ENCODE peak calls at places on chromosomes 6 and 20, in ten cellular contexts. B, I, N, C, V, A, D, Z, W and O are unnamed samples. For H3K9me3 and H3K4me1, the result is how much of the 10 kb centered on the place peaks cover.

GRCh38 chr6:48765352-48765961 is 654.5 kb upstream of the PTCHD4 start:
- DNase-seq in N (peak), B (no peak), W (peak), D (no peak), V (no peak), Z (peak), A (no peak), I (no peak), C (no peak), O (peak)

GRCh38 chr20:33176101-33176500 is 8.1 kb downstream of the BPIFA2 start:
- DNase-seq in D (no peak), W (no peak), N (no peak), B (no peak), A (no peak), V (no peak), C (no peak), I (no peak), Z (no peak), O (no peak)

GRCh38 chr6:80332013-80332412 is 225.5 kb downstream of the BCKDHB start:
- DNase-seq in A (no peak), Z (no peak), B (no peak), V (no peak), C (no peak), W (no peak), D (no peak), N (no peak), I (no peak), O (no peak)

GRCh38 chr20:21235713-21236445 is 67.3 kb upstream of the XRN2 start:
- DNase-seq in V (peak), C (peak), W (peak), N (peak), D (peak), I (peak), Z (peak), B (peak), A (no peak), O (peak)

GRCh38 chr6:37418727-37419126 is 14.3 kb upstream of the CMTR1 start:
- DNase-seq in Z (no peak), V (no peak), A (no peak), W (no peak), C (no peak), I (no peak), N (no peak), B (no peak), D (no peak), O (no peak)

GRCh38 chr20:36360429-36360828 is 54.3 kb downstream of the DLGAP4 start:
- DNase-seq in C (no peak), V (no peak), Z (no peak), A (no peak), I (no peak), D (no peak), N (no peak), B (no peak), W (no peak), O (no peak)

GRCh38 chr6:133764011-133764812 is 124.7 kb upstream of the TCF21 start:
- DNase-seq in D (no peak), V (no peak), N (no peak), C (no peak), A (no peak), W (no peak), I (no peak), B (no peak), Z (peak), O (no peak)

GRCh38 chr20:43715044-43715443 is 11.8 kb downstream of the GTSF1L start:
- DNase-seq in I (no peak), C (no peak), V (no peak), N (no peak), W (no peak), Z (no peak), B (no peak), A (no peak), D (no peak), O (no peak)

GRCh38 chr20:5147193-5147592 is 20.4 kb downstream of the CDS2 start:
- DNase-seq in A (no peak), I (no peak), N (no peak), D (no peak), Z (no peak), V (no peak), W (no peak), C (no peak), B (no peak), O (no peak)

GRCh38 chr20:32018269-32019155 is 8.3 kb downstream of the CCM2L start:
- DNase-seq in W (peak), D (peak), A (no peak), C (peak), B (peak), N (peak), V (peak), Z (peak), I (peak), O (peak)

DNA sequence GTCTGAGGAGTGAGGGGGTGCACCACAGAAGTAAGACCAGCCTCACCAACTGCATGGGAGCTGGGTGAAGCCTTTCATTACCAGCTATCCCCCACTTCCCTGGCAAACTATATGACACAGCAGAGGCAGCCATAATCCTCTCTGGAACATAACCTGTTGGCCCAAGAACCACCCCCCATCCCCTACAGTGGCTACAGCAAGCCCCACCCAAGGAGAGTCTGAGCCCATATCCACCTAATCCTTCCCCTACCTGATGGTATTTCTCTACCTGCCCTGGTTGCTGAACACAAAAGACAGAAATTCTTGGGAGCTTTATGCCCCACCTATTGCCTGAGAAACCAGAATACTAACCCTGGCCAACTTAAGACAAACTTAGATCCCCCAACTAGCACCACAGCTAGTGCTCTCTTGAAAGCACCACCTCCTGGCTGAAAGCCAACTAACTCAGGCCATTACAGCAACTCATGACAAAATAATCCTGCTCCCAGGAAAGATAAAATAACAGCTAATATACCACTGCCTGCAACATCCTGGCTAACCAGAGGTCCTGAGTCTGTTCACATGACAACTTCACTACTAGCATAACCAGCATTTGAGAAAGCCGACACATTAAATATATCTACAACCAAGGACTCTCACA is 11.2 kb downstream of the RNGTT start:
- DNase-seq in V (no peak), D (no peak), N (no peak), C (no peak), B (no peak), A (no peak), Z (no peak), W (no peak), I (no peak), O (no peak)
- H3K9me3 ChIP-seq in V (under half), D (under half), N (under half), C (under half), B (under half), A (under half), Z (under half), W (under half), I (under half), O (under half)

DNA sequence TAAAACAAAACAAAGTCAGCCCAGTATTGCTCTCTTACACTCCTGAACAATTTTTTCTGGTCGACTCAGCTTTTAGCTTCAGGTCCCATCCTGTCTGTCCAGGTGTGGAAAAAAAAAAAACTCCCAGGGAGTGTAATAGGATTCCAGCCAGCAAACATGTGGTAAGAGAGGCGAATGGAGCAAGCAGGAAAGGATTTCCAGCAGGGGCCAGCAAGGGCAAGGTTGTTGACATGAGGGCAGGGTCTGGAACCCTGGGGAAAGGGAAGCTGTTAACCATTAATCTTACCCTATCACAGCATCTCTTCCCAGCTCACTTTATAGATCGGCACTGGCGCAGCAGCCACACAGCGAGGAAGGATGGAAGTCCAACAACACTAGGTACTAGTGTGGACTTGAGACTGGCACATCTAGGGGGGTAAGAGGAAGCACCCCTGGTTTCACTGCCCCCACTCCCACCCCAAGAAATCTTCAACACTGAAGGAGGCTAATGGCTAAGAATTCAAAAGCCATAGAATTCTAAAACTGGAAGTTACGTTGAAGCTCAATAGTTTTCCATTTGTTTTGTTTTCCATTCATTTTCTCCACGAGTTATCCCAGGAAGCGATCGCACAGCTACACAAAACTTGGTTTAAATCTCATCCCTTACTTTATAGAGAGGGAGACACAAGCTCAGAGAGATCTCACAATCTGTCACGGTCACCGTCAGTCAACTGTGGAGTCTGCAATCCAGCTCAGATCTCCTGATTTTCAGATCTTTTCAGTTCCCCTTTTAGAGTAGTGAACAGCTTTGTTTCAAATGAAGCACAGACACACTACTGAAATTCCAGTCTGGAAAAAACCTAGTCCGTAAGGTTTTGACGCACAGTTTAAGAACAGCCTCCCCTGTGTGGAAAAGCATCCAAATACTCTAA is 53.4 kb downstream of the SLC22A23 start:
- DNase-seq in D (peak), N (no peak), V (no peak), Z (no peak), W (no peak), C (no peak), I (no peak), A (peak), B (no peak), O (peak)
- H3K4me1 ChIP-seq in D (half or more), N (under half), V (under half), Z (under half), W (under half), C (under half), I (under half), A (under half), B (under half), O (under half)

GRCh38 chr6:67916389-67916788 is 718.7 kb upstream of the ADGRB3 start:
- DNase-seq in D (no peak), B (no peak), C (no peak), W (no peak), Z (no peak), N (no peak), I (no peak), A (no peak), V (no peak), O (no peak)
- H3K27ac ChIP-seq in D (no peak), B (no peak), C (no peak), W (no peak), Z (no peak), N (no peak), I (no peak), A (no peak), V (no peak), O (no peak)

GRCh38 chr6:140464720-140465119 is 1090.3 kb upstream of the CITED2 start:
- DNase-seq in Z (no peak), C (no peak), B (no peak), I (no peak), V (no peak), N (no peak), D (no peak), A (no peak), W (no peak), O (no peak)

GRCh38 chr6:140463312-140463710 is 1088.9 kb upstream of the CITED2 start:
- DNase-seq in D (no peak), B (no peak), V (no peak), I (no peak), A (no peak), Z (no peak), W (no peak), N (no peak), C (no peak), O (no peak)

GRCh38 chr6:140460267-140460666 is 1085.8 kb upstream of the CITED2 start:
- DNase-seq in A (no peak), B (no peak), I (no peak), W (no peak), N (no peak), V (no peak), C (no peak), Z (no peak), D (no peak), O (no peak)

GRCh38 chr6:140462495-140463311 is 1088.3 kb upstream of the CITED2 start:
- DNase-seq in C (no peak), B (no peak), W (no peak), A (peak), Z (peak), I (no peak), N (no peak), D (no peak), V (no peak), O (no peak)
- H3K9me3 ChIP-seq in C (under half), B (under half), W (under half), A (under half), Z (under half), I (under half), N (under half), D (under half), V (under half), O (under half)

GRCh38 chr6:111745186-111745585 is 128.1 kb downstream of the FYN start:
- DNase-seq in V (no peak), D (no peak), C (no peak), B (no peak), Z (no peak), W (no peak), N (no peak), I (no peak), A (no peak), O (no peak)

GRCh38 chr6:111746983-111747773 is 126.1 kb downstream of the FYN start:
- DNase-seq in B (peak), I (peak), N (no peak), A (no peak), D (no peak), V (no peak), C (no peak), Z (no peak), W (no peak), O (no peak)

GRCh38 chr6:111743859-111744692 is 129.2 kb downstream of the FYN start:
- DNase-seq in C (no peak), N (peak), D (no peak), I (no peak), W (no peak), Z (no peak), V (no peak), B (no peak), A (no peak), O (no peak)

GRCh38 chr6:111747791-111748190 is 125.5 kb downstream of the FYN start:
- DNase-seq in V (no peak), D (no peak), I (no peak), A (no peak), N (no peak), Z (no peak), B (no peak), W (no peak), C (no peak), O (no peak)

GRCh38 chr6:111745636-111746035 is 127.6 kb downstream of the FYN start:
- DNase-seq in V (no peak), D (no peak), Z (no peak), W (no peak), N (no peak), A (no peak), B (no peak), I (no peak), C (no peak), O (no peak)
- H3K4me1 ChIP-seq in V (half or more), D (under half), Z (under half), W (under half), N (under half), A (under half), B (half or more), I (half or more), C (under half), O (under half)

DNA sequence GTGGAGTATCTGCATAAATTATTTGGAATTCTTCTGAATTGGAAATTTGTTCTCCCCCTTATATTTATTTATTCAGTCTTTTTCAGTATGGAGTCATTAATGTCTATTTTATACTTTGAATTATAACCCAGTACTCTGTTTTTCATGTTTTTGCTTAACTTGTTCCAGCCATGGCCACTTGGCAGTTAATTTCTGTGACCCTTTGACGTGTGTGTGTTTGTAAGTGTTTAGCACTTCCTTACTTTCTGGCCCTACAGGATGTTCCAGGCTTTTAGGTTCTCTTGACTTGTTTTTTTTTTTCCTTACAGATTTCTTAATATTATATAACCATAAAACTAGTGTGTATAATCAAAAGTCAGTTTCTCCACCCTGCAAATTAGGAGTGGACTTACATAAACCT is 24.1 kb downstream of the ENPP1 start:
- DNase-seq in C (no peak), A (no peak), D (no peak), W (no peak), I (no peak), Z (no peak), B (no peak), N (no peak), V (no peak), O (no peak)
- H3K27ac ChIP-seq in C (no peak), A (no peak), D (no peak), W (no peak), I (no peak), Z (peak), B (no peak), N (no peak), V (no peak), O (no peak)

GRCh38 chr6:119922814-119923213 is 573.3 kb upstream of the MAN1A1 start:
- DNase-seq in B (no peak), A (no peak), N (no peak), C (no peak), D (no peak), I (no peak), V (no peak), Z (no peak), W (no peak), O (no peak)

GRCh38 chr6:119917186-119917585 is 567.6 kb upstream of the MAN1A1 start:
- DNase-seq in D (no peak), I (no peak), N (no peak), Z (no peak), C (no peak), A (no peak), B (no peak), W (no peak), V (no peak), O (no peak)

GRCh38 chr6:119915971-119916370 is 566.4 kb upstream of the MAN1A1 start:
- DNase-seq in W (no peak), B (no peak), I (no peak), A (peak), D (no peak), Z (no peak), V (no peak), C (no peak), N (no peak), O (no peak)

GRCh38 chr6:119921491-119922010 is 572.0 kb upstream of the MAN1A1 start:
- DNase-seq in W (no peak), V (no peak), I (no peak), B (no peak), C (no peak), Z (no peak), D (no peak), N (no peak), A (no peak), O (no peak)
- H3K9me3 ChIP-seq in W (under half), V (under half), I (under half), B (under half), C (under half), Z (under half), D (under half), N (under half), A (under half), O (under half)

GRCh38 chr6:16706029-16706428 is 55.2 kb downstream of the ATXN1 start:
- DNase-seq in N (no peak), C (no peak), I (no peak), V (no peak), B (no peak), A (no peak), W (no peak), D (no peak), Z (no peak), O (no peak)
- H3K4me1 ChIP-seq in N (under half), C (under half), I (under half), V (under half), B (under half), A (under half), W (under half), D (under half), Z (under half), O (under half)

GRCh38 chr6:43113431-43114260 is 37.5 kb downstream of the PTK7 start:
- DNase-seq in D (no peak), A (no peak), B (no peak), I (no peak), C (peak), N (peak), W (no peak), Z (no peak), V (no peak), O (no peak)
- H3K27ac ChIP-seq in D (no peak), A (peak), B (no peak), I (peak), C (no peak), N (peak), W (no peak), Z (no peak), V (no peak), O (peak)